ENCODE peak calls at places on chromosomes 16 and 17, in ten cellular contexts. A is ovary; C is colonic mucosa; T is tibial nerve; U is stomach; N is body of pancreas; K is cardiac muscle cell; Y is CD4-positive, CD25-positive, alpha-beta regulatory T cell; O is A549; X is naive thymus-derived CD4-positive, alpha-beta T cell. Z is an unnamed sample.
A peak's percentile ranks its signal among the peaks of the same experiment; 100 is the strongest.

GRCh38 chr16:89697616-89698331 is 3.7 kb downstream of the SPATA2L start:
- DNase-seq in A (peak; percentile 52), C (peak; percentile 22), T (no peak), U (no peak), N (no peak), K (no peak), Y (no peak), O (no peak), X (no peak), Z (peak; percentile 83)

GRCh38 chr16:70427786-70428177 is 11.1 kb downstream of the ST3GAL2 start:
- DNase-seq in A (no peak), C (no peak), T (no peak), U (no peak), N (no peak), K (no peak), Y (no peak), O (no peak), X (no peak), Z (no peak)

GRCh38 chr16:63422633-63423032 is 1386.4 kb upstream of the CDH8 start:
- DNase-seq in A (no peak), C (no peak), T (no peak), U (no peak), N (no peak), K (no peak), Y (no peak), O (no peak), X (no peak), Z (no peak)

GRCh38 chr17:57832711-57833596 is 16.9 kb downstream of the MRPS23 start:
- DNase-seq in A (peak; percentile 64), C (peak; percentile 64), T (peak; percentile 71), U (peak; percentile 75), N (peak; percentile 73), K (peak; percentile 85), Y (peak; percentile 81), O (peak; percentile 59), X (peak; percentile 62), Z (peak; percentile 81)

GRCh38 chr17:51692917-51693316 is 432.6 kb downstream of the UTP18 start:
- DNase-seq in A (no peak), C (no peak), T (no peak), U (no peak), N (no peak), K (no peak), Y (no peak), O (no peak), X (no peak), Z (no peak)

GRCh38 chr16:72469932-72470331 is 298.0 kb upstream of the PMFBP1 start:
- DNase-seq in A (no peak), C (no peak), T (no peak), U (no peak), N (no peak), K (no peak), Y (no peak), O (no peak), X (no peak), Z (no peak)

GRCh38 chr16:87581867-87582220 is 20.5 kb upstream of the JPH3 start:
- DNase-seq in A (peak; percentile 89), C (peak; percentile 65), T (peak; percentile 91), U (peak; percentile 56), N (peak; percentile 68), K (no peak), Y (no peak), O (peak; percentile 95), X (no peak), Z (peak; percentile 45)

GRCh38 chr17:79991924-79992656 is 43.6 kb downstream of the TBC1D16 start:
- DNase-seq in A (peak; percentile 60), C (peak; percentile 84), T (no peak), U (peak; percentile 50), N (peak; percentile 48), K (no peak), Y (no peak), O (peak; percentile 62), X (no peak), Z (no peak)

DNA sequence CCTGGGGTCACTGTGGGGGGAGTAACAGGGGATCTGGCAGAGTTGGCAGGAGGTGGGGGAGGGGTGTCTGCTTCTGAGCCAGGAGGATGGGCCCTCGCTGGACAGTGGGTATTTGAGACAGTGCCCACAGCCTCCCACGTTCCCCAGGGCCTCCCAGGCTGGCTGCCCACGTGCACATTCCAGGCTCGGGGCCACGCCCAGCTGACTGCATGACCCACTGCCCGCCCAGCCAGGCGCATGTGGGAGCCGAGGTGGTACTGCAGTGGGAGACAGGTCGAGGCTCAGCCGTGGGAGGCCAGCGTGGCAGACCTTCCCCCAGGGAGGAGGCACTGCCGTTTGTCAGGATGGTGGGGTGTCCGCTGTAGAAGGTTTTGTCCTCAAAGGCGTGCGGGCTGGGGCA is 38.8 kb downstream of the BAHCC1 start:
- DNase-seq in A (no peak), C (no peak), T (no peak), U (peak; percentile 70), N (peak; percentile 76), K (no peak), Y (no peak), O (no peak), X (no peak), Z (no peak)
- H3K4me1 ChIP-seq in A (peaks cover 20% of the 10 kb centered on the region), C (peaks cover 16% of the 10 kb centered on the region), T (peaks cover 79% of the 10 kb centered on the region), U (peaks cover 64% of the 10 kb centered on the region), N (peaks cover 55% of the 10 kb centered on the region), K (no peaks in the 10 kb centered on the region), Y (peaks cover 17% of the 10 kb centered on the region), O (peaks cover 43% of the 10 kb centered on the region), X (no peaks in the 10 kb centered on the region), Z (peaks cover 74% of the 10 kb centered on the region)

DNA sequence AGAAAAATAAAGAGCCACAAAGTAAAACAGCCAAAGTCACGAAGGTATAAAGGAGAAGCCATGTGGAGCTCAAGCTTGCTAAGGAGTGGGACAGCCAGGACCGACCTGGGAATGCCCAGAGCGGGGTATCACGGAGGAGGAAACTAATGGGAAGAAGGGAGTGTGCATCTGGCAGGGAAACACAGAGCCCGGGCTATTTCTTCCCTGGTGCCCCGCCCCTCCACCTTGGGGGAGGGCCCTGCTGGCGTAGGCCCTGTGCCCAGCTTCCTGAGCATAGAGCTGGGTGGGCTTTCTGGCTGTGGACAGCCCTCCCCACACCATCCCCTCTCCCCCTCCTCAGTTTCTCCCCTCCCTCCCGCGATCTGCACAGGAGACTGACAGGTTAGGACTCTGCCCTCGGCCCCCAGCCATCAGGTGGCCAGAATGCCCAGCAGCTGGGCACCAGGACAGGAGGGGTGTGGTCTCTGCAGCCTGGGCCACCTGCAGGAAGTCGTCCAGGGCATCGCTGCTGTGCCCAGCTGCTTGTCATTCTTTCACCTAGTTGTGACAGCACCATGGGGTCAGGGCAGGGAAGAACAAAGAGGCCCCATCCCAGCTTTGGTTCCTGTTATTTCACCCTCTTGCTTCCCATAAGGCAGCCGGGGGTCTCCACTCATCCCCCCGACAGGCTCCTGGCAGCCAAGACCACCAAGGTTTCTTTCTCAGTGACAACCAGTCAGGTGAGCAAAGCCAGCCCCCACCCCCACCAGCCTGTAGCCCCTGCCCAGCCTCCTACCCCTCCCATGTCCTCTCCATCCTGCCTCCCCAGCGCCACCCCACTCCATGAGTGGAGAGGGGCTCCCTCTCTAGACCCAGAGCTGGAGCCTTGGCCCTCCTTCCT is 7.1 kb upstream of the DCAF7 start:
- DNase-seq in A (no peak), C (peak; percentile 43), T (no peak), U (peak; percentile 70), N (peak; percentile 75), K (no peak), Y (no peak), O (no peak), X (no peak), Z (no peak)
- H3K4me1 ChIP-seq in A (no peaks in the 10 kb centered on the region), C (no peaks in the 10 kb centered on the region), T (peaks cover 4% of the 10 kb centered on the region), U (peaks cover 9% of the 10 kb centered on the region), N (peaks cover 14% of the 10 kb centered on the region), K (no peaks in the 10 kb centered on the region), Y (peaks cover 4% of the 10 kb centered on the region), O (no peaks in the 10 kb centered on the region), X (no peaks in the 10 kb centered on the region), Z (peaks cover 4% of the 10 kb centered on the region)

GRCh38 chr17:6048486-6048885 is 21.7 kb upstream of the WSCD1 start:
- DNase-seq in A (no peak), C (no peak), T (no peak), U (no peak), N (no peak), K (no peak), Y (no peak), O (no peak), X (no peak), Z (peak; percentile 20)

GRCh38 chr17:6047966-6048365 is 22.2 kb upstream of the WSCD1 start:
- DNase-seq in A (no peak), C (no peak), T (no peak), U (no peak), N (no peak), K (no peak), Y (no peak), O (no peak), X (no peak), Z (no peak)

GRCh38 chr17:6045621-6046357 is 24.4 kb upstream of the WSCD1 start:
- DNase-seq in A (no peak), C (no peak), T (no peak), U (no peak), N (no peak), K (no peak), Y (no peak), O (no peak), X (no peak), Z (peak; percentile 15)

GRCh38 chr17:6044261-6044660 is 25.9 kb upstream of the WSCD1 start:
- DNase-seq in A (no peak), C (no peak), T (no peak), U (no peak), N (no peak), K (no peak), Y (no peak), O (no peak), X (no peak), Z (peak; percentile 2)

DNA sequence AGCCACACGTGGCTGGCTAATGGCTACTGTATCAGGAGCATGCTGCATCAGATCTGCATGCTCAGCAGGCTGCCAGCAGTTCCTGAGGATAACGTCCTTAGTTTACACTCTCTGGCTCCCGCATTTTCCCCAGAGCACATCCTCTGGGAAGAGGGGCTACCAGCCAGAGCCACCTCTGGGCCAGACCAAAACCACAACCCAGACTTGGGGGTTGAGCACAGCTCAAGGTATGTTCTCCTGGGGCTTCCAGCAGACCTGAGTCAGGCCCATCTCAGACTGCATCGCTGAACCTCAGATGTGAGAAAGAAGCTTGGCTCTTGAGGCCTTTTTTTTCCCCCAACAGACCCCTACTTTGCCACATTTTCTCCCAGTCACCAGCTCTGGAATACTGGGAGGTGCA is 23.7 kb upstream of the WSCD1 start:
- DNase-seq in A (no peak), C (no peak), T (no peak), U (no peak), N (no peak), K (no peak), Y (no peak), O (no peak), X (no peak), Z (peak; percentile 32)
- H3K4me1 ChIP-seq in A (no peaks in the 10 kb centered on the region), C (no peaks in the 10 kb centered on the region), T (no peaks in the 10 kb centered on the region), U (no peaks in the 10 kb centered on the region), N (no peaks in the 10 kb centered on the region), K (no peaks in the 10 kb centered on the region), Y (no peaks in the 10 kb centered on the region), O (no peaks in the 10 kb centered on the region), X (no peaks in the 10 kb centered on the region), Z (no peaks in the 10 kb centered on the region)

DNA sequence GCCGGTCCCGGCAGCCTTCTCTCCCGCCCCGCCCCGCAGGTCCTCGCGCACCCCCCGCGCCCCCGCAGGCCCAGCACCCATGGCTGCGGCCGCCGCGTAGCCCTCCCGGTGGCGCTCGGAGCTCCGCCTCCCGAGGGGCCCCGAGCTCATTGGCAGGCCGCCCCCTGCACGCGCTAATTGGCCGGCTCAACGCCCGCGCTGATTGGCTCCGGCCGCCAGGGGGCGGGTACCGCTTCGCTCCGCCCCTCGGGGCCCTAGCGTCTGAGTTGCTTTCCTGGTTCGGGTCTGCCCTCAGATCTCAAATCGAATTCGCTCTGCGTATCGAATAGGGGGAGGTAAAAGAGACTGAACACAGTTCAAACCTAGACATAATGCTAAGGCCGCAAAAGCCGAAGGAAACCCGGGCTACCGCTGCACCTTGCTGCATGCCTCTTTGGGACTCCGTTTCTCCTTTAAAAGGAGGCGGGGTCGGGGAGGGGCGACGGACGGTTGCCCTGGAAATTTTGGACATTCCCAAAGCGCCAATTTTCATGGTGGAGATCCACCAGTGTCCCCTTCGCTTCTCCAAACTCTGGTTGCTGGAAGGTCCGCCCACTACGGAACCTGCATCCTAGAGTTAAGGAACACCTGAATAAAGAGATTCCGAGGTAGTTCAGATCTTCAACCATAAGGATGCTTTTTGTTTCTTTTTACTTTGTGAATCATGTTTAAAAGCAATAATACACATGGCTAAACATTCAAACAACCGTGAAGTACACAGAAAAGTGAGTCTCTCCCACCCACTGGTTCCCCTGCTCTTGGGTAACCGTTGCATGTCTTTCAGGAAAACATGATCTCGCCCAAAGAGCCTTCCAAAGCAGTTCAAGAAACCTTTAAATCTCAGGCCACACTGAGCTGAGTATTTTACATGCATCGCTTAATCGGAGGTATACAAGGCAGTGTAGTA is at the start of gene DEXI:
- DNase-seq in A (peak; percentile 98), C (peak; percentile 95), T (peak; percentile 88), U (peak; percentile 96), N (peak; percentile 96), K (peak; percentile 96), Y (peak; percentile 93), O (peak; percentile 98), X (peak; percentile 94), Z (peak; percentile 97)
- H3K4me1 ChIP-seq in A (peaks cover 24% of the 10 kb centered on the region), C (peaks cover 29% of the 10 kb centered on the region), T (peaks cover 78% of the 10 kb centered on the region), U (peaks cover 84% of the 10 kb centered on the region), N (peaks cover 81% of the 10 kb centered on the region), K (peaks cover 23% of the 10 kb centered on the region), Y (peaks cover 72% of the 10 kb centered on the region), O (peaks cover 32% of the 10 kb centered on the region), X (peaks cover 52% of the 10 kb centered on the region), Z (peaks cover 88% of the 10 kb centered on the region)